ENCODE peak calls at places on chromosomes 13 and 19, in four cellular contexts. G, T, I and Z are unnamed samples.

GRCh38 chr19:39111593-39112199 is 13.9 kb upstream of the PAK4 start:
- DNase-seq in G (peak), T (no peak), I (no peak), Z (no peak)

GRCh38 chr13:22883961-22884360 is 296.8 kb upstream of the SGCG start:
- DNase-seq in G (no peak), T (no peak), I (no peak), Z (no peak)

GRCh38 chr19:55188620-55189019 is 8.5 kb upstream of the SYT5 start:
- DNase-seq in G (no peak), I (no peak), T (no peak), Z (no peak)

GRCh38 chr13:51286135-51287002 is 53.1 kb upstream of the SERPINE3 start:
- DNase-seq in I (peak), G (peak), T (peak), Z (peak)

GRCh38 chr13:105928901-105929300 is 606.6 kb downstream of the EFNB2 start:
- DNase-seq in G (no peak), I (no peak), T (no peak), Z (no peak)

GRCh38 chr13:70923863-70924752 is 815.9 kb upstream of the KLHL1 start:
- DNase-seq in T (no peak), G (no peak), I (no peak), Z (no peak)

GRCh38 chr19:3450796-3451411 is 29.4 kb downstream of the SMIM24 start:
- DNase-seq in I (peak), T (no peak), G (no peak), Z (no peak)

GRCh38 chr13:45410466-45410865 is 7.7 kb downstream of the SLC25A30 start:
- DNase-seq in T (no peak), G (no peak), I (no peak), Z (no peak)

GRCh38 chr19:8208119-8208709 is 956 bp upstream of the CERS4 start:
- DNase-seq in I (no peak), T (no peak), G (no peak), Z (no peak)

GRCh38 chr13:78193853-78194252 is 275.2 kb upstream of the EDNRB start:
- DNase-seq in I (no peak), G (no peak), T (peak), Z (no peak)

GRCh38 chr19:39307233-39307821 is 11.1 kb downstream of the IFNL1 start:
- DNase-seq in G (peak), I (no peak), T (no peak), Z (no peak)

GRCh38 chr19:18871543-18871942 is 24.4 kb downstream of the CERS1 start:
- DNase-seq in G (no peak), I (no peak), T (no peak), Z (no peak)

GRCh38 chr13:110706570-110707378 is 858 bp upstream of the CARS2 start:
- DNase-seq in G (no peak), T (no peak), I (no peak), Z (no peak)

GRCh38 chr13:107835339-107836018 is 379.9 kb downstream of the LIG4 start:
- DNase-seq in T (no peak), G (no peak), I (no peak), Z (no peak)

GRCh38 chr19:52689804-52690394 is 44.9 kb downstream of the ZNF611 start:
- DNase-seq in T (no peak), G (peak), I (no peak), Z (no peak)

GRCh38 chr19:17755977-17756670 is 4.8 kb downstream of the FCHO1 start:
- DNase-seq in I (no peak), T (peak), G (peak), Z (peak)

GRCh38 chr19:18051887-18052286 is 34.8 kb downstream of the IL12RB1 start:
- DNase-seq in T (no peak), I (no peak), G (no peak), Z (no peak)

GRCh38 chr13:49635599-49636433 is 7.5 kb downstream of the ARL11 start:
- DNase-seq in G (no peak), I (peak), T (peak), Z (peak)

GRCh38 chr19:23203841-23204344 is 46.3 kb downstream of the ZNF724 start:
- DNase-seq in G (no peak), I (no peak), T (no peak), Z (no peak)

GRCh38 chr19:40685563-40685962 is 4.9 kb downstream of the NUMBL start:
- DNase-seq in G (no peak), T (no peak), I (no peak), Z (no peak)

GRCh38 chr13:43908156-43909126 is 28.7 kb downstream of the LACC1 start:
- DNase-seq in I (peak), T (no peak), G (no peak), Z (no peak)

GRCh38 chr19:34310494-34310981 is 54.5 kb upstream of the GPI start:
- DNase-seq in G (no peak), T (no peak), I (no peak), Z (no peak)

GRCh38 chr13:36710396-36710795 is 36.6 kb downstream of the SERTM1 start:
- DNase-seq in I (no peak), G (no peak), T (no peak), Z (no peak)

GRCh38 chr19:3387645-3388589 is 21.5 kb downstream of the NFIC start:
- DNase-seq in G (no peak), I (no peak), T (no peak), Z (no peak)

GRCh38 chr19:49758292-49758691 is 4.8 kb downstream of the TSKS start:
- DNase-seq in I (no peak), T (no peak), G (peak), Z (no peak)

GRCh38 chr13:45953082-45953481 is 99.5 kb downstream of the ZC3H13 start:
- DNase-seq in G (peak), I (no peak), T (no peak), Z (no peak)

GRCh38 chr13:28751210-28751935 is 32.6 kb upstream of the SLC46A3 start:
- DNase-seq in I (no peak), T (no peak), G (no peak), Z (no peak)

GRCh38 chr19:16566161-16566560 is 6.1 kb downstream of the SLC35E1 start:
- DNase-seq in T (no peak), I (no peak), G (no peak), Z (no peak)

GRCh38 chr13:70391678-70392077 is 283.4 kb upstream of the KLHL1 start:
- DNase-seq in G (no peak), T (no peak), I (peak), Z (no peak)

DNA sequence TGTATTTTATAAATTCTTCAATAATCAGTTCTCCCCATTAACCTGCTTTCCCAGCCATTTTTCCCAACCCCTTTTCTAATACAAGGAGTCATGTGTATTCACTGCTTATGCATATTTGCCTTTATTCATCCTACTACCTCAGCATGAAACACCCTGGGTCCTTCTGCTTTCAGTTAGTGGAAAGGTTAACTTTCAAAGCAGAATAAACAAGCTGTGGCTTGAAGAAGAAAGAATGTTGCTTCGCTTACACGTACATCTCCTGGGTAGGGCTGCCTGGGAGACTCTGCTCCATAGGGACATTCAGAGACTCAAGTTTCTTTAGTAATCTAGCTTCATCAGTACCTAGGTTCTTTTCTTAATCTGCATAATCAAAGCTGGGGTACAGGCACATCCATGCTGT is 567.8 kb upstream of the SLC10A2 start:
- DNase-seq in G (no peak), I (no peak), T (no peak), Z (no peak)
- TF ChIP-seq CBX5 in G (no peak), I (no peak), T (no peak), Z (no peak)

GRCh38 chr19:15195987-15196682 is 4.7 kb downstream of the NOTCH3 start:
- DNase-seq in I (no peak), T (no peak), G (peak), Z (no peak)

GRCh38 chr19:15196683-15197005 is 4.2 kb downstream of the NOTCH3 start:
- DNase-seq in I (no peak), T (no peak), G (no peak), Z (no peak)

GRCh38 chr19:15198006-15198356 is 2.8 kb downstream of the NOTCH3 start:
- DNase-seq in G (no peak), I (no peak), T (no peak), Z (no peak)

GRCh38 chr19:15199219-15199651 is 1.6 kb downstream of the NOTCH3 start:
- DNase-seq in I (no peak), T (no peak), G (no peak), Z (no peak)

DNA sequence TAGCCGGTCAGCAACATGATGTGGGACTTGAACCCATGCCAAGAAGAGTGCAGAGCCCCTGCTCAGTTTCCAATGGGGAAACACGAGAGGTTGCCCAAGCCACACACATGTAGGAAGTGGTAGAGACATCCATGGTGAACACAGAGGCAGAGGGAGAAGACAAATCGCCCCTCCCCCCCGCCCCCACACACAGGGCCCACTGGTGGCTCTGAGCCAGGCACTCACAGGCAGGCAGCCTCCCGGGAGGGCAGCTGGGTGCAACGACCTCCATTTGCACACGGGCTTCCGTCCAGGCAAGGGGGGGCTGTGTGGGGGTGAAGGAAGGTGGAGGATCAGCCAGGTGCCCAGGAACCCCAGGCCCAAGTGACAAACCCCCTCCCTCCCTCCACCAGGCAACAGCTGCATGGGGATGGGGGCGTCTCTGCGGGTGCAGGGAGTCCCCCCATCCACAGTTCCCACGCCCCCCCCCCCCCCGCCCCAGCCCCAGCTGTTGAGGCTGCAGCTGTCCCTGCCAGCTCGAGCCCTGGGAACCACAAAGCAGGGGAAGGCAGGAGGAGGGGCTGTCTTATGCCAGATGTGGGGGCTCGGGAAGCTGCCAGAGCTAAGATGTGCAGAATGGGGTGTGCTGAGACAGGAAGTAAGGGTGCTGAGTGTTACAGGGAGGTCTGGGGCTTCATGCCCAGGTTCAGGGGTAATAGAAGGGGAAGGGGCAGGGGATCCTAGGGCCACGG is 3.4 kb downstream of the NOTCH3 start:
- DNase-seq in T (no peak), I (no peak), G (no peak), Z (no peak)
- TF ChIP-seq EZH2 in T (no peak), I (no peak), G (no peak), Z (no peak)

DNA sequence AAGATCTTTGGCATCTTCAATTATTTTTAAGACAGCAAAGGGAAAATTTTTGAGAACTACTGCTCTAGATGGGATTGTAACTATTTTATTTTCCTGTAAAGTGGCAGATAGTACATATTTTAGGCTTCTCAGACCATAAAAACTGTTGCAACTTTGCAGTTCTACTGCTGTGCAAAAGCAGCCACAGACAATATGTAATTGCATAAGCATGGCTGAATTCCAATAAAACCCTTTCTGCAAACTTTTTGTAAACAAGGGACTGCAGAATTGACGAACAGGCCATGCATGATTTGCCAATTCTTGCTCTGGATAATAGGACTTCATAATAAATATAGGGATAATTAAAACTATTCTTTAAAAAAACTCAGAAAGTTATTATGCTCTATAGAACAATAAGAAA is 149.1 kb downstream of the SLITRK5 start:
- DNase-seq in G (no peak), T (no peak), I (no peak), Z (no peak)
- TF ChIP-seq KDM1A in G (no peak), T (no peak), I (no peak), Z (no peak)

GRCh38 chr13:73075546-73075945 is 16.7 kb downstream of the KLF5 start:
- DNase-seq in G (no peak), T (no peak), I (no peak), Z (peak)
- TF ChIP-seq CBX5 in G (no peak), T (no peak), I (no peak), Z (no peak)

GRCh38 chr19:1758231-1758577 is 4.9 kb downstream of the ONECUT3 start:
- DNase-seq in T (no peak), G (no peak), I (no peak), Z (no peak)

GRCh38 chr19:1755467-1756155 is 2.3 kb downstream of the ONECUT3 start:
- DNase-seq in G (no peak), I (no peak), T (no peak), Z (no peak)

GRCh38 chr19:1757468-1758230 is 4.3 kb downstream of the ONECUT3 start:
- DNase-seq in T (no peak), I (no peak), G (no peak), Z (no peak)

GRCh38 chr19:1756264-1756663 is 3.0 kb downstream of the ONECUT3 start:
- DNase-seq in G (no peak), T (no peak), I (no peak), Z (no peak)

GRCh38 chr19:1756705-1757445 is 3.6 kb downstream of the ONECUT3 start:
- DNase-seq in T (no peak), I (no peak), G (no peak), Z (no peak)
- TF ChIP-seq EZH2 in T (no peak), I (peak), G (no peak), Z (no peak)

DNA sequence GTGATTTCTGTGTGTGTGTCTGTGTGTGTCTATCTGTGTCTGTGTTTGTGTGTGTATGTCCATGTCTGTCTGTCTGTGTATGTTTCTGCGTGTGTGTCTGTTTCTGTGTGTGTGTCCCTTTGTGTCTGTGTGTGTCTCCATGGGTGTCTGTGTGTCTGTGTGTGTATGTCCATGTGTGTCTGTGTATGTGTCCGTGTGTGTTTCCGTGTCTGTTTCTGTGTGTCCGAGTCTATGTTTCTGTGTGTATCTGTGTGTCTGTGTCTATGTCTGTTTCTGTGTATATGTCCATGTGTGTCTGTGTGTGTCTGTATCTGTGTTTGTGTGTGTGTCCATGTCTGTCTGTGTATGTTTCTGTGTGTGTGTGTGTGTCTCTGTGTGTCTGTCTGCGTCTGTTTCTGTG is 276.3 kb upstream of the SOX1 start:
- DNase-seq in I (no peak), T (no peak), G (no peak), Z (no peak)
- TF ChIP-seq KDM1A in I (no peak), T (no peak), G (no peak), Z (no peak)